ENCODE peak calls at places on chromosomes 13 and 19, in five cellular contexts. U is HepG2, S is pancreas, M is uterus, Q is left lung. I is an unnamed sample.

GRCh38 chr13:59270327-59270726 is 893.4 kb downstream of the DIAPH3 start:
- DNase-seq in Q (no peak), S (no peak), M (no peak), U (no peak), I (no peak)

GRCh38 chr19:49553451-49554271 is 25.9 kb downstream of the RCN3 start:
- DNase-seq in S (no peak), Q (no peak), M (no peak), U (peak; percentile 79), I (peak; percentile 71)

GRCh38 chr13:77507931-77508776 is 27.4 kb upstream of the SCEL start:
- DNase-seq in U (no peak), Q (no peak), M (no peak), S (no peak), I (peak; percentile 96)

GRCh38 chr13:21322988-21323387 is 136.1 kb downstream of the ZDHHC20 start:
- DNase-seq in M (no peak), U (no peak), Q (no peak), S (no peak), I (no peak)

GRCh38 chr13:100710176-100710575 is 35.6 kb upstream of the TMTC4 start:
- DNase-seq in Q (no peak), S (no peak), U (no peak), M (no peak), I (peak; percentile 12)

GRCh38 chr13:102235689-102236088 is 166.2 kb downstream of the FGF14 start:
- DNase-seq in U (no peak), M (no peak), S (no peak), Q (no peak), I (no peak)

GRCh38 chr13:98457053-98457452 is 119.9 kb downstream of the STK24 start:
- DNase-seq in M (no peak), S (peak; percentile 50), U (no peak), Q (no peak), I (no peak)

GRCh38 chr19:47028372-47028672 is 8.7 kb downstream of the NPAS1 start:
- DNase-seq in U (no peak), M (no peak), S (no peak), Q (no peak), I (no peak)

GRCh38 chr13:36848228-36848982 is 29.4 kb downstream of the RFXAP start:
- DNase-seq in U (no peak), M (no peak), Q (no peak), S (no peak), I (no peak)

GRCh38 chr19:15780595-15781418 is 6.7 kb upstream of the OR10H5 start:
- DNase-seq in S (no peak), U (no peak), Q (no peak), M (peak; percentile 28), I (no peak)

GRCh38 chr19:14843587-14843986 is 5.1 kb downstream of the OR7A10 start:
- DNase-seq in U (no peak), S (no peak), Q (no peak), M (no peak), I (no peak)

GRCh38 chr19:53086949-53087348 is 16.3 kb downstream of the ZNF160 start:
- DNase-seq in U (no peak), M (peak; percentile 74), S (no peak), Q (no peak), I (no peak)

GRCh38 chr13:89695343-89696257 is 1651.9 kb upstream of the MIR17HG start:
- DNase-seq in S (no peak), M (no peak), Q (no peak), U (peak; percentile 9), I (peak; percentile 24)

GRCh38 chr19:30324982-30325381 is 47.2 kb upstream of the ZNF536 start:
- DNase-seq in S (no peak), M (no peak), Q (no peak), U (no peak), I (no peak)

GRCh38 chr13:48156466-48156865 is 61.6 kb upstream of the MED4 start:
- DNase-seq in S (no peak), Q (no peak), M (no peak), U (no peak), I (no peak)

GRCh38 chr13:41706189-41706588 is 248.8 kb downstream of the RGCC start:
- DNase-seq in S (no peak), M (no peak), Q (no peak), U (no peak), I (no peak)
- H3K4me1 ChIP-seq in S (peaks cover 3% of the 10 kb centered on the region), M (no peaks in the 10 kb centered on the region), Q (peaks cover 8% of the 10 kb centered on the region), U (peaks cover 7% of the 10 kb centered on the region), I (peaks cover under 1% of the 10 kb centered on the region)

GRCh38 chr19:18701250-18701608 is 17.7 kb downstream of the CRTC1 start:
- DNase-seq in S (no peak), U (no peak), M (no peak), Q (no peak), I (no peak)
- H3K4me3 ChIP-seq in S (peak overlapping the region; percentile 16), U (no peak overlapping the region), M (peak overlapping the region; percentile 37), Q (peak overlapping the region; percentile 13), I (peak overlapping the region; percentile 55)

DNA sequence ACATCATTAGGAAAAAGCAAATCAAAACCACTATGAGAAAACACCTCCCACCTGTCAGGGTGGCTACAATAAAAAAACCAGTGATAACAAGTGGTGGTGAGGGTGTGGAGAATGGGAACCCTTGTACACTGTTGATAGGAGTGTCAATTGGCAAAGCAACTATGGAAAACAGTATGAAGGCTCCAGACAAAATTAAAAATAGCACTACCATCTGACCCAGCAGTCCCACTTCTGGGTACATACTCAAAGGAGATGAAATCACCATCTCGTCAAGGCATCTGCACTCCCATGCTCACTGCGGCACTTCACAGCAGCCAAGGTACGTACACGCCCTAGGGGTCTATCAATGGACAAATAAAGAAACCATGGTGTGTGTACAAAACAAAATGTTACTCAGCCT is 715.1 kb downstream of the UQCRFS1 start:
- DNase-seq in M (no peak), Q (no peak), U (no peak), S (no peak), I (no peak)
- H3K4me1 ChIP-seq in M (no peaks in the 10 kb centered on the region), Q (peaks cover 26% of the 10 kb centered on the region), U (no peaks in the 10 kb centered on the region), S (no peaks in the 10 kb centered on the region), I (peaks cover 5% of the 10 kb centered on the region)

GRCh38 chr13:113907637-113908617 is 44.1 kb upstream of the GAS6 start:
- DNase-seq in Q (no peak), U (no peak), S (peak; percentile 45), M (peak; percentile 52), I (peak; percentile 92)
- H3K4me3 ChIP-seq in Q (no peak overlapping the region), U (no peak overlapping the region), S (no peak overlapping the region), M (no peak overlapping the region), I (no peak overlapping the region)

GRCh38 chr13:113447596-113447995 is 5.7 kb downstream of the ADPRHL1 start:
- DNase-seq in S (peak; percentile 25), Q (no peak), M (no peak), U (no peak), I (no peak)
- H3K4me1 ChIP-seq in S (peaks cover 26% of the 10 kb centered on the region), Q (no peaks in the 10 kb centered on the region), M (no peaks in the 10 kb centered on the region), U (peaks cover 47% of the 10 kb centered on the region), I (no peaks in the 10 kb centered on the region)

GRCh38 chr19:39631178-39631577 is 24.5 kb upstream of the LGALS16 start:
- DNase-seq in M (no peak), U (no peak), S (no peak), Q (no peak), I (no peak)
- H3K4me3 ChIP-seq in M (no peak overlapping the region), U (no peak overlapping the region), S (no peak overlapping the region), Q (no peak overlapping the region), I (no peak overlapping the region)

DNA sequence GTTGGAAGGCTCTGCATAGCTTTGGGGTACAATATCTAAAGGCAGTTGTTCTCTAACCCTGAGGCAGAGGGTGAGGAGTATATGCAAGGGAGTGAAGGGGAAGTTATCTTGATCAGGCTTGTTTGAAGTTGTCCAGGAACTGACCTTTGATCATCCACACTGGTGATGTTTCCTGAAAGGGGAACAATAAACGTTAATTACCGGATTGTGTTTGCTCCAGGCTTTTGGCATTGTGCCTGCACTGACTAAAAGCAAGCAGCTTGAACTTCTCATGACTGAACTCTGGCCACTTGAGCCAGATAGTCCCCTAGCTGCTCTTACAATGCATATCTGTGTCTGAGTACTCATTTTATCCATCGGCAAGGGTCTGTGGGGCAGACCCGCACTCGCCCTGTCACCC is 27.0 kb upstream of the ZNF726 start:
- DNase-seq in S (no peak), M (no peak), U (peak; percentile 69), Q (no peak), I (no peak)
- H3K4me1 ChIP-seq in S (no peaks in the 10 kb centered on the region), M (no peaks in the 10 kb centered on the region), U (peaks cover under 1% of the 10 kb centered on the region), Q (no peaks in the 10 kb centered on the region), I (no peaks in the 10 kb centered on the region)